ENCODE peak calls at places on chromosomes 3 and 15, in ten cellular contexts. One of them, this sample, is unnamed.

GRCh38 chr3:127978636-127979035 is 63.6 kb downstream of the KBTBD12 start:
- DNase-seq in NCI-H524 treated with DMSO at 0.1 percent for 48 hours: no peak
- DNase-seq in WERI-Rb-1: no peak
- DNase-seq in NCI-H1092 treated with DMSO at 0.1 percent for 48 hours: no peak
- DNase-seq in body of pancreas: no peak
- DNase-seq in cardiac fibroblast: no peak
- DNase-seq in foreskin melanocyte: no peak
- DNase-seq in activated T-helper 1 cell treated with anti-CD3 and anti-CD28 coated beads, Interleukin-2, amount 50 U/mL, for 16 hours: no peak
- DNase-seq in midbrain: no peak
- DNase-seq in HT-29: no peak
- DNase-seq in this sample: no peak

GRCh38 chr15:92091155-92091734 is 237.7 kb downstream of the SLCO3A1 start:
- DNase-seq in NCI-H524 treated with DMSO at 0.1 percent for 48 hours: peak
- DNase-seq in WERI-Rb-1: peak
- DNase-seq in NCI-H1092 treated with DMSO at 0.1 percent for 48 hours: peak
- DNase-seq in body of pancreas: peak
- DNase-seq in cardiac fibroblast: peak
- DNase-seq in foreskin melanocyte: no peak
- DNase-seq in activated T-helper 1 cell treated with anti-CD3 and anti-CD28 coated beads, Interleukin-2, amount 50 U/mL, for 16 hours: no peak
- DNase-seq in midbrain: peak
- DNase-seq in HT-29: peak
- DNase-seq in this sample: peak

GRCh38 chr3:87161486-87161885 is 65.6 kb upstream of the CHMP2B start:
- DNase-seq in NCI-H524 treated with DMSO at 0.1 percent for 48 hours: no peak
- DNase-seq in WERI-Rb-1: no peak
- DNase-seq in NCI-H1092 treated with DMSO at 0.1 percent for 48 hours: no peak
- DNase-seq in body of pancreas: no peak
- DNase-seq in cardiac fibroblast: no peak
- DNase-seq in foreskin melanocyte: peak
- DNase-seq in activated T-helper 1 cell treated with anti-CD3 and anti-CD28 coated beads, Interleukin-2, amount 50 U/mL, for 16 hours: no peak
- DNase-seq in midbrain: no peak
- DNase-seq in HT-29: no peak
- DNase-seq in this sample: no peak

GRCh38 chr3:171995486-171995885 is 43.9 kb upstream of the FNDC3B start:
- DNase-seq in NCI-H524 treated with DMSO at 0.1 percent for 48 hours: no peak
- DNase-seq in WERI-Rb-1: no peak
- DNase-seq in NCI-H1092 treated with DMSO at 0.1 percent for 48 hours: no peak
- DNase-seq in body of pancreas: no peak
- DNase-seq in cardiac fibroblast: no peak
- DNase-seq in foreskin melanocyte: no peak
- DNase-seq in activated T-helper 1 cell treated with anti-CD3 and anti-CD28 coated beads, Interleukin-2, amount 50 U/mL, for 16 hours: no peak
- DNase-seq in midbrain: no peak
- DNase-seq in HT-29: no peak
- DNase-seq in this sample: no peak

GRCh38 chr3:62318752-62319569 is 54.4 kb downstream of the FEZF2 start:
- DNase-seq in NCI-H524 treated with DMSO at 0.1 percent for 48 hours: peak
- DNase-seq in WERI-Rb-1: peak
- DNase-seq in NCI-H1092 treated with DMSO at 0.1 percent for 48 hours: peak
- DNase-seq in body of pancreas: peak
- DNase-seq in cardiac fibroblast: peak
- DNase-seq in foreskin melanocyte: peak
- DNase-seq in activated T-helper 1 cell treated with anti-CD3 and anti-CD28 coated beads, Interleukin-2, amount 50 U/mL, for 16 hours: peak
- DNase-seq in midbrain: peak
- DNase-seq in HT-29: peak
- DNase-seq in this sample: peak

GRCh38 chr3:195697582-195698324 is 23.0 kb upstream of the MUC20 start:
- DNase-seq in NCI-H524 treated with DMSO at 0.1 percent for 48 hours: no peak
- DNase-seq in WERI-Rb-1: no peak
- DNase-seq in NCI-H1092 treated with DMSO at 0.1 percent for 48 hours: no peak
- DNase-seq in body of pancreas: no peak
- DNase-seq in cardiac fibroblast: peak
- DNase-seq in foreskin melanocyte: no peak
- DNase-seq in activated T-helper 1 cell treated with anti-CD3 and anti-CD28 coated beads, Interleukin-2, amount 50 U/mL, for 16 hours: no peak
- DNase-seq in midbrain: no peak
- DNase-seq in HT-29: no peak
- DNase-seq in this sample: no peak

GRCh38 chr15:78644979-78645378 is 4.0 kb upstream of the CHRNB4 start:
- DNase-seq in NCI-H524 treated with DMSO at 0.1 percent for 48 hours: no peak
- DNase-seq in WERI-Rb-1: no peak
- DNase-seq in NCI-H1092 treated with DMSO at 0.1 percent for 48 hours: no peak
- DNase-seq in body of pancreas: no peak
- DNase-seq in cardiac fibroblast: no peak
- DNase-seq in foreskin melanocyte: no peak
- DNase-seq in activated T-helper 1 cell treated with anti-CD3 and anti-CD28 coated beads, Interleukin-2, amount 50 U/mL, for 16 hours: no peak
- DNase-seq in midbrain: no peak
- DNase-seq in HT-29: no peak
- DNase-seq in this sample: no peak

GRCh38 chr15:70672081-70672480 is 91.3 kb downstream of the UACA start:
- DNase-seq in NCI-H524 treated with DMSO at 0.1 percent for 48 hours: no peak
- DNase-seq in WERI-Rb-1: no peak
- DNase-seq in NCI-H1092 treated with DMSO at 0.1 percent for 48 hours: no peak
- DNase-seq in body of pancreas: no peak
- DNase-seq in cardiac fibroblast: no peak
- DNase-seq in foreskin melanocyte: peak
- DNase-seq in activated T-helper 1 cell treated with anti-CD3 and anti-CD28 coated beads, Interleukin-2, amount 50 U/mL, for 16 hours: no peak
- DNase-seq in midbrain: no peak
- DNase-seq in HT-29: no peak
- DNase-seq in this sample: no peak

GRCh38 chr3:3552741-3553140 is 246.5 kb upstream of the LRRN1 start:
- DNase-seq in NCI-H524 treated with DMSO at 0.1 percent for 48 hours: no peak
- DNase-seq in WERI-Rb-1: no peak
- DNase-seq in NCI-H1092 treated with DMSO at 0.1 percent for 48 hours: no peak
- DNase-seq in body of pancreas: no peak
- DNase-seq in cardiac fibroblast: no peak
- DNase-seq in foreskin melanocyte: no peak
- DNase-seq in activated T-helper 1 cell treated with anti-CD3 and anti-CD28 coated beads, Interleukin-2, amount 50 U/mL, for 16 hours: no peak
- DNase-seq in midbrain: no peak
- DNase-seq in HT-29: no peak
- DNase-seq in this sample: no peak

GRCh38 chr3:38538773-38539353 is 42.7 kb downstream of the EXOG start:
- DNase-seq in NCI-H524 treated with DMSO at 0.1 percent for 48 hours: no peak
- DNase-seq in WERI-Rb-1: no peak
- DNase-seq in NCI-H1092 treated with DMSO at 0.1 percent for 48 hours: no peak
- DNase-seq in body of pancreas: no peak
- DNase-seq in cardiac fibroblast: no peak
- DNase-seq in foreskin melanocyte: no peak
- DNase-seq in activated T-helper 1 cell treated with anti-CD3 and anti-CD28 coated beads, Interleukin-2, amount 50 U/mL, for 16 hours: no peak
- DNase-seq in midbrain: no peak
- DNase-seq in HT-29: no peak
- DNase-seq in this sample: no peak

GRCh38 chr15:51494411-51495314 is 127.9 kb downstream of the DMXL2 start:
- DNase-seq in NCI-H524 treated with DMSO at 0.1 percent for 48 hours: no peak
- DNase-seq in WERI-Rb-1: no peak
- DNase-seq in NCI-H1092 treated with DMSO at 0.1 percent for 48 hours: no peak
- DNase-seq in body of pancreas: no peak
- DNase-seq in cardiac fibroblast: peak
- DNase-seq in foreskin melanocyte: no peak
- DNase-seq in activated T-helper 1 cell treated with anti-CD3 and anti-CD28 coated beads, Interleukin-2, amount 50 U/mL, for 16 hours: no peak
- DNase-seq in midbrain: no peak
- DNase-seq in HT-29: peak
- DNase-seq in this sample: no peak

GRCh38 chr15:78358114-78358513 is 18.0 kb downstream of the CRABP1 start:
- DNase-seq in NCI-H524 treated with DMSO at 0.1 percent for 48 hours: no peak
- DNase-seq in WERI-Rb-1: no peak
- DNase-seq in NCI-H1092 treated with DMSO at 0.1 percent for 48 hours: no peak
- DNase-seq in body of pancreas: no peak
- DNase-seq in cardiac fibroblast: peak
- DNase-seq in foreskin melanocyte: no peak
- DNase-seq in activated T-helper 1 cell treated with anti-CD3 and anti-CD28 coated beads, Interleukin-2, amount 50 U/mL, for 16 hours: no peak
- DNase-seq in midbrain: no peak
- DNase-seq in HT-29: no peak
- DNase-seq in this sample: no peak

GRCh38 chr15:40928975-40929729 is at the start of gene DLL4:
- DNase-seq in NCI-H524 treated with DMSO at 0.1 percent for 48 hours: peak
- DNase-seq in WERI-Rb-1: peak
- DNase-seq in NCI-H1092 treated with DMSO at 0.1 percent for 48 hours: peak
- DNase-seq in body of pancreas: peak
- DNase-seq in cardiac fibroblast: peak
- DNase-seq in foreskin melanocyte: no peak
- DNase-seq in activated T-helper 1 cell treated with anti-CD3 and anti-CD28 coated beads, Interleukin-2, amount 50 U/mL, for 16 hours: no peak
- DNase-seq in midbrain: no peak
- DNase-seq in HT-29: peak
- DNase-seq in this sample: peak

GRCh38 chr3:5699313-5699712 is 511.8 kb downstream of the EDEM1 start:
- DNase-seq in NCI-H524 treated with DMSO at 0.1 percent for 48 hours: no peak
- DNase-seq in WERI-Rb-1: no peak
- DNase-seq in NCI-H1092 treated with DMSO at 0.1 percent for 48 hours: no peak
- DNase-seq in body of pancreas: no peak
- DNase-seq in cardiac fibroblast: no peak
- DNase-seq in foreskin melanocyte: no peak
- DNase-seq in activated T-helper 1 cell treated with anti-CD3 and anti-CD28 coated beads, Interleukin-2, amount 50 U/mL, for 16 hours: no peak
- DNase-seq in midbrain: no peak
- DNase-seq in HT-29: no peak
- DNase-seq in this sample: no peak

GRCh38 chr15:83694030-83694429 is 40.1 kb downstream of the ADAMTSL3 start:
- DNase-seq in NCI-H524 treated with DMSO at 0.1 percent for 48 hours: no peak
- DNase-seq in WERI-Rb-1: no peak
- DNase-seq in NCI-H1092 treated with DMSO at 0.1 percent for 48 hours: no peak
- DNase-seq in body of pancreas: no peak
- DNase-seq in cardiac fibroblast: peak
- DNase-seq in foreskin melanocyte: no peak
- DNase-seq in activated T-helper 1 cell treated with anti-CD3 and anti-CD28 coated beads, Interleukin-2, amount 50 U/mL, for 16 hours: no peak
- DNase-seq in midbrain: no peak
- DNase-seq in HT-29: no peak
- DNase-seq in this sample: no peak

GRCh38 chr3:157065201-157065600 is 94.7 kb downstream of the CCNL1 start:
- DNase-seq in NCI-H524 treated with DMSO at 0.1 percent for 48 hours: no peak
- DNase-seq in WERI-Rb-1: no peak
- DNase-seq in NCI-H1092 treated with DMSO at 0.1 percent for 48 hours: no peak
- DNase-seq in body of pancreas: no peak
- DNase-seq in cardiac fibroblast: no peak
- DNase-seq in foreskin melanocyte: no peak
- DNase-seq in activated T-helper 1 cell treated with anti-CD3 and anti-CD28 coated beads, Interleukin-2, amount 50 U/mL, for 16 hours: no peak
- DNase-seq in midbrain: no peak
- DNase-seq in HT-29: no peak
- DNase-seq in this sample: no peak

GRCh38 chr3:131067983-131068382 is 41.3 kb downstream of the NEK11 start:
- DNase-seq in NCI-H524 treated with DMSO at 0.1 percent for 48 hours: peak
- DNase-seq in WERI-Rb-1: no peak
- DNase-seq in NCI-H1092 treated with DMSO at 0.1 percent for 48 hours: no peak
- DNase-seq in body of pancreas: no peak
- DNase-seq in cardiac fibroblast: no peak
- DNase-seq in foreskin melanocyte: no peak
- DNase-seq in activated T-helper 1 cell treated with anti-CD3 and anti-CD28 coated beads, Interleukin-2, amount 50 U/mL, for 16 hours: no peak
- DNase-seq in midbrain: no peak
- DNase-seq in HT-29: no peak
- DNase-seq in this sample: no peak

GRCh38 chr15:75785771-75786563 is 57.3 kb upstream of the UBE2Q2 start:
- DNase-seq in NCI-H524 treated with DMSO at 0.1 percent for 48 hours: peak
- DNase-seq in WERI-Rb-1: peak
- DNase-seq in NCI-H1092 treated with DMSO at 0.1 percent for 48 hours: peak
- DNase-seq in body of pancreas: no peak
- DNase-seq in cardiac fibroblast: peak
- DNase-seq in foreskin melanocyte: no peak
- DNase-seq in activated T-helper 1 cell treated with anti-CD3 and anti-CD28 coated beads, Interleukin-2, amount 50 U/mL, for 16 hours: no peak
- DNase-seq in midbrain: no peak
- DNase-seq in HT-29: no peak
- DNase-seq in this sample: no peak

GRCh38 chr3:53796161-53796560 is 50.1 kb downstream of the CHDH start:
- DNase-seq in NCI-H524 treated with DMSO at 0.1 percent for 48 hours: peak
- DNase-seq in WERI-Rb-1: peak
- DNase-seq in NCI-H1092 treated with DMSO at 0.1 percent for 48 hours: no peak
- DNase-seq in body of pancreas: peak
- DNase-seq in cardiac fibroblast: no peak
- DNase-seq in foreskin melanocyte: no peak
- DNase-seq in activated T-helper 1 cell treated with anti-CD3 and anti-CD28 coated beads, Interleukin-2, amount 50 U/mL, for 16 hours: no peak
- DNase-seq in midbrain: peak
- DNase-seq in HT-29: no peak
- DNase-seq in this sample: no peak

GRCh38 chr3:33699275-33699674 is 18.8 kb downstream of the CLASP2 start:
- DNase-seq in NCI-H524 treated with DMSO at 0.1 percent for 48 hours: no peak
- DNase-seq in WERI-Rb-1: no peak
- DNase-seq in NCI-H1092 treated with DMSO at 0.1 percent for 48 hours: no peak
- DNase-seq in body of pancreas: no peak
- DNase-seq in cardiac fibroblast: no peak
- DNase-seq in foreskin melanocyte: no peak
- DNase-seq in activated T-helper 1 cell treated with anti-CD3 and anti-CD28 coated beads, Interleukin-2, amount 50 U/mL, for 16 hours: no peak
- DNase-seq in midbrain: no peak
- DNase-seq in HT-29: no peak
- DNase-seq in this sample: no peak